ENCODE peak calls at places on chromosomes 1 and 21, in five cellular contexts. One of them, this sample, is unnamed.

GRCh38 chr1:118300808-118301207 is 115.8 kb upstream of the SPAG17 start:
- DNase-seq in RWPE1: no peak
- DNase-seq in left ventricle myocardium superior: no peak
- DNase-seq in HEK293T: peak; percentile 23
- DNase-seq in activated T-helper 1 cell treated with Interleukin-2 at 50 U/mL for 16 hours: no peak
- DNase-seq in this sample: no peak

GRCh38 chr21:33302055-33302454 is 22.7 kb upstream of the IFNAR1 start:
- DNase-seq in RWPE1: peak; percentile 8
- DNase-seq in left ventricle myocardium superior: no peak
- DNase-seq in HEK293T: no peak
- DNase-seq in activated T-helper 1 cell treated with Interleukin-2 at 50 U/mL for 16 hours: no peak
- DNase-seq in this sample: no peak

GRCh38 chr1:153190373-153190772 is 12.9 kb upstream of the LELP1 start:
- DNase-seq in RWPE1: peak; percentile 22
- DNase-seq in left ventricle myocardium superior: no peak
- DNase-seq in HEK293T: no peak
- DNase-seq in activated T-helper 1 cell treated with Interleukin-2 at 50 U/mL for 16 hours: no peak
- DNase-seq in this sample: peak; percentile 27

GRCh38 chr1:118039170-118039569 is 109.6 kb downstream of the WDR3 start:
- DNase-seq in RWPE1: no peak
- DNase-seq in left ventricle myocardium superior: no peak
- DNase-seq in HEK293T: no peak
- DNase-seq in activated T-helper 1 cell treated with Interleukin-2 at 50 U/mL for 16 hours: no peak
- DNase-seq in this sample: no peak

GRCh38 chr1:19811206-19811851 is 3.8 kb downstream of the RNF186 start:
- DNase-seq in RWPE1: no peak
- DNase-seq in left ventricle myocardium superior: peak; percentile 48
- DNase-seq in HEK293T: peak; percentile 66
- DNase-seq in activated T-helper 1 cell treated with Interleukin-2 at 50 U/mL for 16 hours: peak; percentile 22
- DNase-seq in this sample: peak; percentile 76

GRCh38 chr1:25126568-25126967 is 105.7 kb downstream of the SYF2 start:
- DNase-seq in RWPE1: no peak
- DNase-seq in left ventricle myocardium superior: no peak
- DNase-seq in HEK293T: no peak
- DNase-seq in activated T-helper 1 cell treated with Interleukin-2 at 50 U/mL for 16 hours: no peak
- DNase-seq in this sample: no peak

GRCh38 chr1:187655163-187655562 is 826.4 kb downstream of the PLA2G4A start:
- DNase-seq in RWPE1: peak; percentile 36
- DNase-seq in left ventricle myocardium superior: no peak
- DNase-seq in HEK293T: no peak
- DNase-seq in activated T-helper 1 cell treated with Interleukin-2 at 50 U/mL for 16 hours: no peak
- DNase-seq in this sample: no peak

GRCh38 chr1:2480986-2481364 is 4.9 kb downstream of the PLCH2 start:
- DNase-seq in RWPE1: no peak
- DNase-seq in left ventricle myocardium superior: no peak
- DNase-seq in HEK293T: no peak
- DNase-seq in activated T-helper 1 cell treated with Interleukin-2 at 50 U/mL for 16 hours: no peak
- DNase-seq in this sample: no peak

GRCh38 chr1:180179162-180179957 is 24.7 kb downstream of the QSOX1 start:
- DNase-seq in RWPE1: no peak
- DNase-seq in left ventricle myocardium superior: no peak
- DNase-seq in HEK293T: no peak
- DNase-seq in activated T-helper 1 cell treated with Interleukin-2 at 50 U/mL for 16 hours: no peak
- DNase-seq in this sample: no peak

GRCh38 chr21:31503939-31504338 is 155.6 kb upstream of the SOD1 start:
- DNase-seq in RWPE1: peak; percentile 29
- DNase-seq in left ventricle myocardium superior: no peak
- DNase-seq in HEK293T: no peak
- DNase-seq in activated T-helper 1 cell treated with Interleukin-2 at 50 U/mL for 16 hours: no peak
- DNase-seq in this sample: no peak

GRCh38 chr1:69952691-69953090 is 252.7 kb downstream of the LRRC40 start:
- DNase-seq in RWPE1: no peak
- DNase-seq in left ventricle myocardium superior: no peak
- DNase-seq in HEK293T: no peak
- DNase-seq in activated T-helper 1 cell treated with Interleukin-2 at 50 U/mL for 16 hours: no peak
- DNase-seq in this sample: no peak

GRCh38 chr21:34640858-34641257 is 25.9 kb upstream of the RCAN1 start:
- DNase-seq in RWPE1: peak; percentile 13
- DNase-seq in left ventricle myocardium superior: no peak
- DNase-seq in HEK293T: no peak
- DNase-seq in activated T-helper 1 cell treated with Interleukin-2 at 50 U/mL for 16 hours: no peak
- DNase-seq in this sample: no peak

GRCh38 chr1:89974701-89975470 is 20.0 kb upstream of the ZNF326 start:
- DNase-seq in RWPE1: peak; percentile 68
- DNase-seq in left ventricle myocardium superior: no peak
- DNase-seq in HEK293T: no peak
- DNase-seq in activated T-helper 1 cell treated with Interleukin-2 at 50 U/mL for 16 hours: no peak
- DNase-seq in this sample: no peak

GRCh38 chr1:182408435-182409070 is 8.1 kb upstream of the TEDDM1 start:
- DNase-seq in RWPE1: no peak
- DNase-seq in left ventricle myocardium superior: no peak
- DNase-seq in HEK293T: no peak
- DNase-seq in activated T-helper 1 cell treated with Interleukin-2 at 50 U/mL for 16 hours: no peak
- DNase-seq in this sample: no peak

GRCh38 chr1:224219011-224219611 is 36.1 kb downstream of the DEGS1 start:
- DNase-seq in RWPE1: no peak
- DNase-seq in left ventricle myocardium superior: no peak
- DNase-seq in HEK293T: no peak
- DNase-seq in activated T-helper 1 cell treated with Interleukin-2 at 50 U/mL for 16 hours: no peak
- DNase-seq in this sample: no peak

GRCh38 chr1:204959836-204960235 is 83.2 kb upstream of the CNTN2 start:
- DNase-seq in RWPE1: no peak
- DNase-seq in left ventricle myocardium superior: no peak
- DNase-seq in HEK293T: no peak
- DNase-seq in activated T-helper 1 cell treated with Interleukin-2 at 50 U/mL for 16 hours: no peak
- DNase-seq in this sample: no peak

GRCh38 chr1:40696294-40696693 is 4.8 kb downstream of the NFYC start:
- DNase-seq in RWPE1: no peak
- DNase-seq in left ventricle myocardium superior: no peak
- DNase-seq in HEK293T: no peak
- DNase-seq in activated T-helper 1 cell treated with Interleukin-2 at 50 U/mL for 16 hours: no peak
- DNase-seq in this sample: no peak

GRCh38 chr21:35390013-35390776 is 341.1 kb upstream of the RUNX1 start:
- DNase-seq in RWPE1: peak; percentile 70
- DNase-seq in left ventricle myocardium superior: no peak
- DNase-seq in HEK293T: no peak
- DNase-seq in activated T-helper 1 cell treated with Interleukin-2 at 50 U/mL for 16 hours: no peak
- DNase-seq in this sample: no peak

GRCh38 chr1:46580140-46580903 is 23.7 kb downstream of the MKNK1 start:
- DNase-seq in RWPE1: no peak
- DNase-seq in left ventricle myocardium superior: no peak
- DNase-seq in HEK293T: no peak
- DNase-seq in activated T-helper 1 cell treated with Interleukin-2 at 50 U/mL for 16 hours: no peak
- DNase-seq in this sample: no peak

GRCh38 chr1:90574692-90575370 is 142.3 kb downstream of the BARHL2 start:
- DNase-seq in RWPE1: no peak
- DNase-seq in left ventricle myocardium superior: no peak
- DNase-seq in HEK293T: no peak
- DNase-seq in activated T-helper 1 cell treated with Interleukin-2 at 50 U/mL for 16 hours: no peak
- DNase-seq in this sample: no peak

GRCh38 chr1:15833069-15833679 is 14.3 kb upstream of the SPEN start:
- DNase-seq in RWPE1: peak; percentile 46
- DNase-seq in left ventricle myocardium superior: peak; percentile 53
- DNase-seq in HEK293T: no peak
- DNase-seq in activated T-helper 1 cell treated with Interleukin-2 at 50 U/mL for 16 hours: peak; percentile 38
- DNase-seq in this sample: peak; percentile 42

GRCh38 chr1:236403905-236404696 is 10.0 kb downstream of the EDARADD start:
- DNase-seq in RWPE1: no peak
- DNase-seq in left ventricle myocardium superior: no peak
- DNase-seq in HEK293T: peak; percentile 39
- DNase-seq in activated T-helper 1 cell treated with Interleukin-2 at 50 U/mL for 16 hours: no peak
- DNase-seq in this sample: peak; percentile 45

GRCh38 chr1:111879086-111879485 is 110.4 kb downstream of the KCND3 start:
- DNase-seq in RWPE1: no peak
- DNase-seq in left ventricle myocardium superior: no peak
- DNase-seq in HEK293T: no peak
- DNase-seq in activated T-helper 1 cell treated with Interleukin-2 at 50 U/mL for 16 hours: no peak
- DNase-seq in this sample: no peak

GRCh38 chr21:37503848-37504467 is 137.4 kb downstream of the DYRK1A start:
- DNase-seq in RWPE1: no peak
- DNase-seq in left ventricle myocardium superior: no peak
- DNase-seq in HEK293T: no peak
- DNase-seq in activated T-helper 1 cell treated with Interleukin-2 at 50 U/mL for 16 hours: no peak
- DNase-seq in this sample: no peak

GRCh38 chr1:16608838-16609560 is 4.4 kb downstream of the NBPF1 start:
- DNase-seq in RWPE1: no peak
- DNase-seq in left ventricle myocardium superior: no peak
- DNase-seq in HEK293T: no peak
- DNase-seq in activated T-helper 1 cell treated with Interleukin-2 at 50 U/mL for 16 hours: no peak
- DNase-seq in this sample: no peak

GRCh38 chr1:155134858-155135415 is 715 bp upstream of the SLC50A1 start:
- DNase-seq in RWPE1: peak; percentile 97
- DNase-seq in left ventricle myocardium superior: peak; percentile 86
- DNase-seq in HEK293T: peak; percentile 62
- DNase-seq in activated T-helper 1 cell treated with Interleukin-2 at 50 U/mL for 16 hours: no peak
- DNase-seq in this sample: peak; percentile 95

GRCh38 chr1:92749024-92749634 is 35.8 kb downstream of the EVI5 start:
- DNase-seq in RWPE1: peak; percentile 38
- DNase-seq in left ventricle myocardium superior: no peak
- DNase-seq in HEK293T: peak; percentile 70
- DNase-seq in activated T-helper 1 cell treated with Interleukin-2 at 50 U/mL for 16 hours: no peak
- DNase-seq in this sample: peak; percentile 67

GRCh38 chr1:97743129-97743528 is 177.7 kb downstream of the DPYD start:
- DNase-seq in RWPE1: no peak
- DNase-seq in left ventricle myocardium superior: no peak
- DNase-seq in HEK293T: no peak
- DNase-seq in activated T-helper 1 cell treated with Interleukin-2 at 50 U/mL for 16 hours: no peak
- DNase-seq in this sample: no peak

GRCh38 chr1:53145942-53146708 is 3.7 kb upstream of the SLC1A7 start:
- DNase-seq in RWPE1: peak; percentile 92
- DNase-seq in left ventricle myocardium superior: peak; percentile 53
- DNase-seq in HEK293T: no peak
- DNase-seq in activated T-helper 1 cell treated with Interleukin-2 at 50 U/mL for 16 hours: no peak
- DNase-seq in this sample: peak; percentile 90

GRCh38 chr1:10511494-10511885 is 36.7 kb downstream of the PEX14 start:
- DNase-seq in RWPE1: no peak
- DNase-seq in left ventricle myocardium superior: no peak
- DNase-seq in HEK293T: no peak
- DNase-seq in activated T-helper 1 cell treated with Interleukin-2 at 50 U/mL for 16 hours: no peak
- DNase-seq in this sample: no peak

GRCh38 chr1:208496467-208497371 is 252.5 kb upstream of the PLXNA2 start:
- DNase-seq in RWPE1: no peak
- DNase-seq in left ventricle myocardium superior: no peak
- DNase-seq in HEK293T: no peak
- DNase-seq in activated T-helper 1 cell treated with Interleukin-2 at 50 U/mL for 16 hours: no peak
- DNase-seq in this sample: no peak

GRCh38 chr1:238340989-238341388 is 450.3 kb upstream of the ZP4 start:
- DNase-seq in RWPE1: no peak
- DNase-seq in left ventricle myocardium superior: no peak
- DNase-seq in HEK293T: peak; percentile 18
- DNase-seq in activated T-helper 1 cell treated with Interleukin-2 at 50 U/mL for 16 hours: no peak
- DNase-seq in this sample: no peak